ENCODE peak calls at places on chromosome 3, in five cellular contexts. One of them, this sample, is unnamed.

GRCh38 chr3:147449669-147450068 is 40.5 kb downstream of the ZIC1 start:
- DNase-seq in Peyer's patch: no peak
- DNase-seq in glutamatergic neuron: no peak
- DNase-seq in HL-60: no peak
- DNase-seq in A549: no peak
- DNase-seq in this sample: no peak

GRCh38 chr3:29331830-29332637 is 51.2 kb downstream of the RBMS3 start:
- DNase-seq in Peyer's patch: no peak
- DNase-seq in glutamatergic neuron: no peak
- DNase-seq in HL-60: no peak
- DNase-seq in A549: no peak
- DNase-seq in this sample: no peak

GRCh38 chr3:32395451-32395970 is 3.9 kb downstream of the CMTM7 start:
- DNase-seq in Peyer's patch: no peak
- DNase-seq in glutamatergic neuron: no peak
- DNase-seq in HL-60: no peak
- DNase-seq in A549: no peak
- DNase-seq in this sample: no peak

GRCh38 chr3:87260270-87260669 is 16.1 kb downstream of the POU1F1 start:
- DNase-seq in Peyer's patch: no peak
- DNase-seq in glutamatergic neuron: peak; percentile 61
- DNase-seq in HL-60: no peak
- DNase-seq in A549: peak; percentile 28
- DNase-seq in this sample: no peak

GRCh38 chr3:12334786-12335185 is 45.9 kb downstream of the PPARG start:
- DNase-seq in Peyer's patch: no peak
- DNase-seq in glutamatergic neuron: no peak
- DNase-seq in HL-60: no peak
- DNase-seq in A549: no peak
- DNase-seq in this sample: no peak

GRCh38 chr3:66178206-66178605 is 42.6 kb upstream of the SLC25A26 start:
- DNase-seq in Peyer's patch: no peak
- DNase-seq in glutamatergic neuron: no peak
- DNase-seq in HL-60: no peak
- DNase-seq in A549: no peak
- DNase-seq in this sample: no peak

GRCh38 chr3:52471371-52472238 is 16.2 kb downstream of the NISCH start:
- DNase-seq in Peyer's patch: peak; percentile 67
- DNase-seq in glutamatergic neuron: peak; percentile 75
- DNase-seq in HL-60: no peak
- DNase-seq in A549: peak; percentile 57
- DNase-seq in this sample: peak; percentile 76

GRCh38 chr3:87792532-87793321 is 266.1 kb downstream of the CGGBP1 start:
- DNase-seq in Peyer's patch: no peak
- DNase-seq in glutamatergic neuron: peak; percentile 57
- DNase-seq in HL-60: no peak
- DNase-seq in A549: peak; percentile 20
- DNase-seq in this sample: no peak

GRCh38 chr3:65045138-65045537 is 357.3 kb upstream of the ADAMTS9 start:
- DNase-seq in Peyer's patch: no peak
- DNase-seq in glutamatergic neuron: no peak
- DNase-seq in HL-60: no peak
- DNase-seq in A549: no peak
- DNase-seq in this sample: no peak

GRCh38 chr3:117441851-117442250 is 732.3 kb downstream of the TUSC7 start:
- DNase-seq in Peyer's patch: no peak
- DNase-seq in glutamatergic neuron: no peak
- DNase-seq in HL-60: no peak
- DNase-seq in A549: no peak
- DNase-seq in this sample: no peak

GRCh38 chr3:95341314-95341713 is 1278.5 kb downstream of the NSUN3 start:
- DNase-seq in Peyer's patch: peak; percentile 73
- DNase-seq in glutamatergic neuron: no peak
- DNase-seq in HL-60: no peak
- DNase-seq in A549: no peak
- DNase-seq in this sample: no peak

GRCh38 chr3:89107461-89108035 is at the start of gene EPHA3:
- DNase-seq in Peyer's patch: peak; percentile 55
- DNase-seq in glutamatergic neuron: peak; percentile 88
- DNase-seq in HL-60: no peak
- DNase-seq in A549: peak; percentile 22
- DNase-seq in this sample: no peak

GRCh38 chr3:148389916-148390315 is 307.8 kb upstream of the AGTR1 start:
- DNase-seq in Peyer's patch: no peak
- DNase-seq in glutamatergic neuron: no peak
- DNase-seq in HL-60: no peak
- DNase-seq in A549: no peak
- DNase-seq in this sample: no peak

GRCh38 chr3:189995129-189995528 is 125.6 kb downstream of the P3H2 start:
- DNase-seq in Peyer's patch: no peak
- DNase-seq in glutamatergic neuron: peak; percentile 52
- DNase-seq in HL-60: no peak
- DNase-seq in A549: no peak
- DNase-seq in this sample: no peak

GRCh38 chr3:143764840-143765239 is 83.4 kb downstream of the SLC9A9 start:
- DNase-seq in Peyer's patch: no peak
- DNase-seq in glutamatergic neuron: no peak
- DNase-seq in HL-60: no peak
- DNase-seq in A549: no peak
- DNase-seq in this sample: no peak

GRCh38 chr3:143757691-143758090 is 90.6 kb downstream of the SLC9A9 start:
- DNase-seq in Peyer's patch: no peak
- DNase-seq in glutamatergic neuron: no peak
- DNase-seq in HL-60: no peak
- DNase-seq in A549: no peak
- DNase-seq in this sample: no peak

GRCh38 chr3:143769663-143770062 is 78.6 kb downstream of the SLC9A9 start:
- DNase-seq in Peyer's patch: no peak
- DNase-seq in glutamatergic neuron: no peak
- DNase-seq in HL-60: no peak
- DNase-seq in A549: no peak
- DNase-seq in this sample: no peak

GRCh38 chr3:143763568-143764162 is 84.6 kb downstream of the SLC9A9 start:
- DNase-seq in Peyer's patch: no peak
- DNase-seq in glutamatergic neuron: no peak
- DNase-seq in HL-60: no peak
- DNase-seq in A549: no peak
- DNase-seq in this sample: no peak
- TF ChIP-seq CTCF in Peyer's patch: peak; percentile 14
- TF ChIP-seq CTCF in glutamatergic neuron: peak; percentile 59
- TF ChIP-seq CTCF in HL-60: no peak
- TF ChIP-seq CTCF in A549: peak; percentile 21
- TF ChIP-seq CTCF in this sample: no peak

GRCh38 chr3:178950676-178951075 is 120.9 kb downstream of the ZMAT3 start:
- DNase-seq in Peyer's patch: no peak
- DNase-seq in glutamatergic neuron: no peak
- DNase-seq in HL-60: no peak
- DNase-seq in A549: no peak
- DNase-seq in this sample: no peak

GRCh38 chr3:178949896-178950295 is 121.7 kb downstream of the ZMAT3 start:
- DNase-seq in Peyer's patch: no peak
- DNase-seq in glutamatergic neuron: no peak
- DNase-seq in HL-60: no peak
- DNase-seq in A549: no peak
- DNase-seq in this sample: no peak

GRCh38 chr3:178948546-178948945 is 123.1 kb downstream of the ZMAT3 start:
- DNase-seq in Peyer's patch: no peak
- DNase-seq in glutamatergic neuron: no peak
- DNase-seq in HL-60: no peak
- DNase-seq in A549: no peak
- DNase-seq in this sample: no peak

DNA sequence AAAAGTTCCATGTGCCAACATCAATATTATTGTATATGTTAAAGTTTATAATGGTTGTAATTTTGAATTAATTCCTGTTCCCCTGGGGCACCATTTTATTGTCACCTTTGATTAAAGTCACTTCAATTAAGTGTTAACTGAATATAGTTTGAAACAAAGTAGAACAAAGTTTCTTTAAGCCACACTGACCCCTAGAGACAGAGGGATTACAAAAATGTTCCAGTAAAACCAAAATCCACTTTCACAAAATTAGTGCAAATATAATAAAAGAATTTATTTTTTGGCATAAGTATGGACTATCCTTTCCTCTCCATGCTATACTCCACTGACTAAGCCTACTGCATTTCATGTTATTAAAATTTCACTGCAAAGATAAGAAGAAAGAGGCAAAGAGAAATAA is 123.9 kb downstream of the ZMAT3 start:
- DNase-seq in Peyer's patch: no peak
- DNase-seq in glutamatergic neuron: no peak
- DNase-seq in HL-60: no peak
- DNase-seq in A549: no peak
- DNase-seq in this sample: no peak
- TF ChIP-seq CTCF in Peyer's patch: no peak
- TF ChIP-seq CTCF in glutamatergic neuron: no peak
- TF ChIP-seq CTCF in HL-60: no peak
- TF ChIP-seq CTCF in A549: no peak
- TF ChIP-seq CTCF in this sample: no peak

GRCh38 chr3:141561426-141562034 is 74.7 kb downstream of the RASA2 start:
- DNase-seq in Peyer's patch: no peak
- DNase-seq in glutamatergic neuron: no peak
- DNase-seq in HL-60: no peak
- DNase-seq in A549: no peak
- DNase-seq in this sample: no peak

GRCh38 chr3:141553055-141553454 is 66.2 kb downstream of the RASA2 start:
- DNase-seq in Peyer's patch: no peak
- DNase-seq in glutamatergic neuron: no peak
- DNase-seq in HL-60: no peak
- DNase-seq in A549: no peak
- DNase-seq in this sample: no peak

GRCh38 chr3:141556034-141556433 is 69.2 kb downstream of the RASA2 start:
- DNase-seq in Peyer's patch: no peak
- DNase-seq in glutamatergic neuron: no peak
- DNase-seq in HL-60: no peak
- DNase-seq in A549: no peak
- DNase-seq in this sample: no peak

GRCh38 chr3:141552440-141552991 is 65.7 kb downstream of the RASA2 start:
- DNase-seq in Peyer's patch: no peak
- DNase-seq in glutamatergic neuron: no peak
- DNase-seq in HL-60: no peak
- DNase-seq in A549: no peak
- DNase-seq in this sample: no peak

DNA sequence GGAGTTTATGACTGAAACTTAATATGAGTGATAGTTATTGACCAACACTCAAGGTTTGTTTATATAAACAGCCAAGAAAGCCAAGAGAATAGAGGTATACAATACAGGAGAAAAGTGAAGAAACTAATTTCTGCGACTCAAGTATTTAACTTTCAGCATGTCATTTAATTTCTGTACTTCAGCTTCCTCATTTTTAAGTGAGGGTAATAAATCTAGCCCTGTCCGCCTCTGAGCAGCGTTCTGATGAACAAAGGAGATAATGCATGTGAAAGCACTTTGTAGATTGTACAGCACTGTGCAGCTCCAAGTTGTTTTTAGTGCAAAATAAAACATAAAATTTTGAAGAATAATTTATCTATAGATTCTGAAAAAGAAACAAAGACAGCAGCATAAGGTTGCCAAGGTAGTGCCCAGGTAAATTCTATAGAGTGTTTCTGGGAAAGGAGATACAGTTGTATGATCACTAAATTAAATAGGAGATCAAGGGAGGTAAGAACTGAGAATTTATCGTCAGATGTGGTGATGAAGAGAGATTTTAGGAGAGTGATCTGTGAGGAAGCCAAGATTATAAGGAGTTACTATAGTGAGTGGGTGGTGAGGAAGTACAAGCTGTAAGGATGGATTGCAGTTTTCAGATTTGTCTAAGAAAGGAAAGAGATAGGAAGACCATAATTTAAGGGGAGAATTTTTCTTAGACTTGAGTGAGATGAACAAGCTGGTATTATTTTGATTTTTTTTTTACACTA is 71.3 kb downstream of the RASA2 start:
- DNase-seq in Peyer's patch: no peak
- DNase-seq in glutamatergic neuron: no peak
- DNase-seq in HL-60: no peak
- DNase-seq in A549: no peak
- DNase-seq in this sample: no peak
- TF ChIP-seq CTCF in Peyer's patch: no peak
- TF ChIP-seq CTCF in glutamatergic neuron: no peak
- TF ChIP-seq CTCF in HL-60: no peak
- TF ChIP-seq CTCF in A549: no peak
- TF ChIP-seq CTCF in this sample: no peak

GRCh38 chr3:49158108-49158709 is 7.9 kb downstream of the CCDC71 start:
- DNase-seq in Peyer's patch: peak; percentile 72
- DNase-seq in glutamatergic neuron: peak; percentile 61
- DNase-seq in HL-60: peak; percentile 28
- DNase-seq in A549: no peak
- DNase-seq in this sample: peak; percentile 63
- TF ChIP-seq CTCF in Peyer's patch: peak; percentile 76
- TF ChIP-seq CTCF in glutamatergic neuron: peak; percentile 19
- TF ChIP-seq CTCF in HL-60: peak; percentile 27
- TF ChIP-seq CTCF in A549: peak; percentile 36
- TF ChIP-seq CTCF in this sample: peak; percentile 66

DNA sequence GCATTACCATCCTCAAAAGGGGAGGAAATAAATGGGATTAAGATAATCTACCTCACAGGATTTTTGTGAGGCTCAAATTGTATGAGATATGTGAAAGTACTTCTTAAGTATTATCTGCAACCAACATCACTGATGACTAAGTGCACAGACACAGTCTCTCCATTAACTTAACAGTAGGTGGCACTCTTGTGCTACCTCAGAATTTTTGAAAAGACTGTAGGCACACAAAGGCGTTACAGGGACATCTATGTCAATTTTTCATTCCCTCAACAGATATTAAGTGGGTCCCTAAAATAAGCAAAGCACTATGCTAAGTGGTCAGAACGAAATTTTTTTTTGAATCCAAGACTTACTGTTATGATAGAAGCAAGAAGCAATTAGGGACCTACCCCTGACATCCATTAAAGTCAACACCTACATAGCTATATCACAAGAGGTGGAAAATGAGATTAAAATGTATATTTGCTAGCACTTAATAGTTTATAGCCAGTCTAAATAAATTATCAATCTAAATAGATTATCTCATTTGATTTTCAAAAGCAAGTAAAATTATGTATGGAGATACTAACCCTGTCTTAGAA is 52.9 kb downstream of the RYK start:
- DNase-seq in Peyer's patch: no peak
- DNase-seq in glutamatergic neuron: no peak
- DNase-seq in HL-60: peak; percentile 23
- DNase-seq in A549: peak; percentile 62
- DNase-seq in this sample: no peak
- TF ChIP-seq CTCF in Peyer's patch: peak; percentile 71
- TF ChIP-seq CTCF in glutamatergic neuron: peak; percentile 53
- TF ChIP-seq CTCF in HL-60: peak; percentile 69
- TF ChIP-seq CTCF in A549: peak; percentile 66
- TF ChIP-seq CTCF in this sample: peak; percentile 70

This sample was measured in CD14-positive monocyte.